ENCODE peak calls at places on chromosome 9, in six cellular contexts. D, M, R, Y, Z and L are unnamed samples.

GRCh38 chr9:96522371-96522770 is 72.4 kb downstream of the HABP4 start:
- ATAC-seq in Y (no peak), D (no peak), M (no peak), Z (no peak), R (peak; percentile 55), L (no peak)

GRCh38 chr9:111872886-111873285 is 23.7 kb upstream of the UGCG start:
- ATAC-seq in Y (no peak), M (no peak), D (no peak), R (no peak), Z (peak; percentile 45), L (no peak)

GRCh38 chr9:111938427-111938800 is 41.8 kb downstream of the UGCG start:
- ATAC-seq in R (no peak), Z (no peak), Y (peak; percentile 14), D (peak; percentile 31), M (no peak), L (no peak)

GRCh38 chr9:112031400-112031799 is 134.8 kb downstream of the UGCG start:
- ATAC-seq in Z (no peak), Y (no peak), D (peak; percentile 1), M (no peak), R (no peak), L (no peak)

GRCh38 chr9:26181836-26182235 is 503.6 kb upstream of the TUSC1 start:
- ATAC-seq in M (no peak), R (no peak), D (no peak), Y (no peak), Z (no peak), L (no peak)

GRCh38 chr9:69339620-69340019 is 14.6 kb downstream of the ENTREP1 start:
- ATAC-seq in Z (no peak), M (no peak), Y (no peak), R (no peak), D (no peak), L (no peak)

GRCh38 chr9:82022121-82022520 is 33.5 kb downstream of the SPATA31D1 start:
- ATAC-seq in M (no peak), Y (no peak), R (no peak), Z (no peak), D (no peak), L (no peak)

GRCh38 chr9:113590991-113591898 is 127.7 kb downstream of the RGS3 start:
- ATAC-seq in M (peak; percentile 57), Z (peak; percentile 87), D (peak; percentile 72), Y (peak; percentile 69), R (peak; percentile 71), L (peak; percentile 29)

GRCh38 chr9:95105519-95106287 is 211.8 kb downstream of the FANCC start:
- ATAC-seq in Z (no peak), D (no peak), Y (no peak), M (peak; percentile 23), R (no peak), L (no peak)

GRCh38 chr9:135419106-135419505 is 60.5 kb upstream of the PPP1R26 start:
- ATAC-seq in R (no peak), Y (no peak), D (no peak), M (no peak), Z (no peak), L (no peak)

GRCh38 chr9:109064963-109065701 is 51.8 kb upstream of the CTNNAL1 start:
- ATAC-seq in Z (no peak), R (no peak), Y (no peak), M (peak; percentile 86), D (no peak), L (no peak)

GRCh38 chr9:93566408-93567270 is 9.7 kb upstream of the PHF2 start:
- ATAC-seq in Y (peak; percentile 99), Z (peak; percentile 99), R (peak; percentile 96), D (peak; percentile 97), M (peak; percentile 93), L (peak; percentile 98)

GRCh38 chr9:13352451-13352979 is 73.0 kb upstream of the MPDZ start:
- ATAC-seq in D (peak; percentile 79), Y (no peak), R (no peak), M (no peak), Z (no peak), L (no peak)

GRCh38 chr9:113369583-113370140 is 7.1 kb downstream of the HDHD3 start:
- ATAC-seq in Z (no peak), R (peak; percentile 39), Y (no peak), M (no peak), D (no peak), L (no peak)

GRCh38 chr9:99264070-99264469 is 42.0 kb downstream of the SEC61B start:
- ATAC-seq in Z (peak; percentile 65), R (no peak), Y (no peak), D (no peak), M (no peak), L (no peak)

GRCh38 chr9:113164536-113165300 is 13.9 kb downstream of the SLC31A2 start:
- ATAC-seq in Z (no peak), D (no peak), Y (peak; percentile 31), M (no peak), R (no peak), L (peak; percentile 59)

GRCh38 chr9:129576546-129577543 is 44.1 kb downstream of the C9orf50 start:
- ATAC-seq in M (no peak), Z (no peak), R (no peak), D (no peak), Y (no peak), L (no peak)

GRCh38 chr9:74218374-74219063 is 278.6 kb upstream of the RORB start:
- ATAC-seq in Y (no peak), Z (no peak), M (no peak), R (no peak), D (no peak), L (no peak)

GRCh38 chr9:123724211-123724831 is 205.6 kb downstream of the DENND1A start:
- ATAC-seq in D (no peak), Y (no peak), M (no peak), Z (no peak), R (no peak), L (no peak)

GRCh38 chr9:116467740-116468351 is 219.3 kb upstream of the TRIM32 start:
- ATAC-seq in Y (no peak), M (no peak), D (no peak), Z (no peak), R (no peak), L (no peak)

GRCh38 chr9:76004526-76004925 is 114.1 kb downstream of the PCSK5 start:
- ATAC-seq in D (no peak), Y (no peak), Z (no peak), R (no peak), M (no peak), L (no peak)

GRCh38 chr9:89969156-89969566 is 364.3 kb downstream of the GADD45G start:
- ATAC-seq in Y (no peak), M (no peak), R (peak; percentile 83), Z (no peak), D (peak; percentile 68), L (no peak)

GRCh38 chr9:126521089-126521488 is 92.6 kb upstream of the LMX1B start:
- ATAC-seq in D (no peak), Y (no peak), R (no peak), Z (no peak), M (no peak), L (no peak)

DNA sequence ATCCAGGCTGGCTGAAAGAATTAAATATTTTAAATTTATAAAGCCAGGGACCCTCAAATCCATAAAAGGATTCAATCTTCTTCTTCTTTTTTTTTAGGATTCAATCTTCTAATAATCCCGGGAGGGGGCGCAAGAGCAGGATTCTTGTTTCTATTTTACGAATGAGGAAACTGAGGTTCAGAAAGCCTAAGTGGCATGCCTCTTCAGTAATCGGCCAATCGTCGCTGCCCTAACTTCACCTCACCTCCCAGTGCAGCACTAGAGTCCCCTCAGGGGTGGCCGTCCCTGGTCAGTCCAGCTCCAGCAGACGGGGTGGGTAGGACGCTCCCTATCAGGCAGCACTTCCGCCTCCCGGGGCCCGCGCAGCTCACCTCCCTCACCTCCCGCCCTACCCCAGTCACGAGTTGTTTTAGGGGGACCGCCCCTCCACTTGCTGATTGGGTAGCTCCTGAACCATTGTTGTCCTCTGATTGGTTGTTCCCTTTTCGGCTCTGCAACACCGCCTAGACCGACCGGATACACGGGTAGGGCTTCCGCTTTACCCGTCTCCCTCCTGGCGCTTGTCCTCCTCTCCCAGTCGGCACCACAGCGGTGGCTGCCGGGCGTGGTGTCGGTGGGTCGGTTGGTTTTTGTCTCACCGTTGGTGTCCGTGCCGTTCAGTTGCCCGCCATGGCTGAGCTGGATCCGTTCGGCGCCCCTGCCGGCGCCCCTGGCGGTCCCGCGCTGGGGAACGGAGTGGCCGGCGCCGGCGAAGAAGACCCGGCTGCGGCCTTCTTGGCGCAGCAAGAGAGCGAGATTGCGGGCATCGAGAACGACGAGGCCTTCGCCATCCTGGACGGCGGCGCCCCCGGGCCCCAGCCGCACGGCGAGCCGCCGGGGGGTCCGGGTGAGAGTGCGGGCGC is at the start of gene CLTA:
- ATAC-seq in Z (peak; percentile 99), Y (peak; percentile 98), M (peak; percentile 98), D (peak; percentile 98), R (peak; percentile 98), L (peak; percentile 100)
- TF ChIP-seq EP300 in Z (no peak), Y (no peak), M (no peak), D (no peak), R (no peak), L (no peak)

GRCh38 chr9:137114220-137114612 is 317 bp downstream of the DPP7 start:
- ATAC-seq in R (no peak), Y (no peak), D (peak; percentile 6), Z (peak; percentile 5), M (peak; percentile 23), L (peak; percentile 8)

GRCh38 chr9:137113385-137114159 is 961 bp downstream of the DPP7 start:
- ATAC-seq in M (no peak), R (no peak), Z (peak; percentile 7), D (no peak), Y (no peak), L (no peak)

GRCh38 chr9:137116027-137116507 is 1.5 kb upstream of the DPP7 start:
- ATAC-seq in Z (no peak), D (no peak), M (no peak), Y (no peak), R (peak; percentile 19), L (no peak)

GRCh38 chr9:137115394-137116026 is 977 bp upstream of the DPP7 start:
- ATAC-seq in Z (peak; percentile 11), R (peak; percentile 10), D (no peak), M (peak; percentile 4), Y (no peak), L (no peak)

GRCh38 chr9:137114613-137115393 is at the start of gene DPP7:
- ATAC-seq in Y (peak; percentile 94), R (no peak), Z (peak; percentile 88), M (peak; percentile 78), D (peak; percentile 97), L (peak; percentile 91)
- TF ChIP-seq POLR2A in Y (peak; percentile 70), R (no peak), Z (peak; percentile 54), M (peak; percentile 65), D (peak; percentile 87), L (peak; percentile 25)

DNA sequence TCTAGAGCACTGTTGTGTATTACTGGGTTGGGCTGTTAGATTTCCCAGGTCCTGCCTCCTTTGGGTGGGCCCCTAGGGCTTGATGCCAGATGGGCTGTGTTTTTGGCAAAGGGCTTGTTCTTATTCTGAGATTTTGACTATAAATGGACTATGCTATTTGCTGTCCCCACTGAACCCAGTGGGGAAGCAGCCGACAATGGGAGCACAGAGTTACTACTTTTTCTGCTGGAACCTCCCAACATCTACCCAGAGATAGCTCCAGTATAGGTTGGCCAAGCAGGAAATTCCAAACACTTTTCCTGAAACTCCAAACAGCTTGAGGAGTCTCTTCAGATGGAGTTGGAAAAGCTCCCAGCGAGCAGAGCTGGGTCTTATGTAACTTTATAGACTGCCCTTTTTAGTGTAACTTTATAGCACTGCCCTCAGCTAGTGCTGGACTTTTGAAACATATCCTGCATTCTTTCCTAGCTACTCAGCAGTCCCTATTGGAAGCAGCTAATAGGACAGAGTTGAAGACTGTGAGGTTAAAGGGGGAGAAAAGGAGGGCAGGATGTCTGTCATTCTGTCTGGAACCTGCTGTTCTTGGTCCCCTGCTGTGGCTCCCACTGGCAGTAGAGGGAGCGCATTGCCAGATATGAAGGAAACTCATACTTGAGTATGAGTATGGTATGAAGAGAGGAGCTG is 21.0 kb downstream of the RUSC2 start:
- ATAC-seq in M (peak; percentile 95), D (no peak), Z (no peak), R (peak; percentile 99), Y (peak; percentile 96), L (peak; percentile 97)
- H3K4me3 ChIP-seq in M (peak overlapping the region; percentile 8), D (no peak overlapping the region), Z (no peak overlapping the region), R (peak overlapping the region; percentile 28), Y (no peak overlapping the region), L (no peak overlapping the region)

GRCh38 chr9:23447944-23448343 is 378.1 kb downstream of the ELAVL2 start:
- ATAC-seq in D (no peak), M (no peak), R (no peak), Z (no peak), Y (no peak), L (no peak)
- TF ChIP-seq EP300 in D (no peak), M (no peak), R (no peak), Z (no peak), Y (no peak), L (no peak)